ENCODE peak calls at places on chromosomes 11 and 22, in nine cellular contexts. Z is body of pancreas, G is sigmoid colon, F is HAP-1, I is left ventricle myocardium inferior, A is mesendoderm, P is upper lobe of right lung, Y is spleen, Q is psoas muscle. J is an unnamed sample. For H3K4me1, the result is how much of the 10 kb centered on the place peaks cover.

GRCh38 chr11:123190504-123190903 is 4.5 kb downstream of the CLMP start:
- DNase-seq in Z (no peak), G (no peak), F (no peak), I (no peak), A (no peak), P (no peak), Y (no peak), Q (no peak), J (no peak)

GRCh38 chr11:33015621-33016551 is at the start of gene DEPDC7:
- DNase-seq in Z (peak), G (peak), F (peak), I (peak), A (peak), P (peak), Y (peak), Q (peak), J (peak)

GRCh38 chr22:50699754-50700386 is 27.2 kb downstream of the SHANK3 start:
- DNase-seq in Z (no peak), G (peak), F (no peak), I (peak), A (peak), P (peak), Y (peak), Q (peak), J (no peak)

GRCh38 chr22:32318361-32318760 is 39.3 kb upstream of the RFPL3 start:
- DNase-seq in Z (no peak), G (no peak), F (no peak), I (no peak), A (no peak), P (no peak), Y (no peak), Q (no peak), J (no peak)

GRCh38 chr11:8098879-8099278 is 17.9 kb downstream of the TUB start:
- DNase-seq in Z (no peak), G (peak), F (no peak), I (no peak), A (no peak), P (no peak), Y (peak), Q (peak), J (no peak)

GRCh38 chr11:96122601-96123044 is 198.7 kb upstream of the MTMR2 start:
- DNase-seq in Z (no peak), G (no peak), F (no peak), I (no peak), A (no peak), P (no peak), Y (no peak), Q (no peak), J (no peak)

GRCh38 chr11:11916981-11917399 is 75.2 kb downstream of the USP47 start:
- DNase-seq in Z (no peak), G (no peak), F (no peak), I (no peak), A (peak), P (no peak), Y (no peak), Q (peak), J (no peak)

GRCh38 chr22:45402466-45402865 is 10.9 kb downstream of the SMC1B start:
- DNase-seq in Z (no peak), G (no peak), F (no peak), I (no peak), A (no peak), P (no peak), Y (no peak), Q (no peak), J (no peak)

GRCh38 chr22:50532353-50532700 is 2.5 kb upstream of the TYMP start:
- DNase-seq in Z (no peak), G (no peak), F (peak), I (no peak), A (no peak), P (peak), Y (no peak), Q (no peak), J (no peak)

GRCh38 chr22:46275455-46276129 is 7.8 kb downstream of the TTC38 start:
- DNase-seq in Z (no peak), G (no peak), F (no peak), I (no peak), A (no peak), P (no peak), Y (no peak), Q (peak), J (no peak)

GRCh38 chr11:27857014-27857413 is 156.8 kb upstream of the BDNF start:
- DNase-seq in Z (peak), G (no peak), F (no peak), I (no peak), A (no peak), P (no peak), Y (no peak), Q (no peak), J (no peak)

GRCh38 chr11:78277314-78277994 is 88.7 kb downstream of the USP35 start:
- DNase-seq in Z (peak), G (no peak), F (peak), I (no peak), A (no peak), P (peak), Y (no peak), Q (no peak), J (no peak)

GRCh38 chr11:23723861-23724260 is 773.0 kb upstream of the LUZP2 start:
- DNase-seq in Z (no peak), G (no peak), F (no peak), I (no peak), A (no peak), P (no peak), Y (no peak), Q (no peak), J (no peak)

GRCh38 chr11:9906043-9906791 is 242.3 kb downstream of the SWAP70 start:
- DNase-seq in Z (no peak), G (no peak), F (peak), I (no peak), A (peak), P (no peak), Y (no peak), Q (no peak), J (peak)

GRCh38 chr11:31397239-31397834 is 27.7 kb downstream of the DNAJC24 start:
- DNase-seq in Z (no peak), G (no peak), F (no peak), I (no peak), A (peak), P (no peak), Y (no peak), Q (no peak), J (peak)

GRCh38 chr11:6251120-6251733 is 8.4 kb upstream of the CCKBR start:
- DNase-seq in Z (peak), G (peak), F (peak), I (peak), A (peak), P (peak), Y (peak), Q (peak), J (peak)

GRCh38 chr11:122714021-122714420 is 58.5 kb downstream of the UBASH3B start:
- DNase-seq in Z (no peak), G (no peak), F (no peak), I (no peak), A (no peak), P (no peak), Y (no peak), Q (no peak), J (no peak)

GRCh38 chr22:47053865-47054185 is 291.4 kb downstream of the TBC1D22A start:
- DNase-seq in Z (no peak), G (no peak), F (no peak), I (no peak), A (no peak), P (no peak), Y (peak), Q (no peak), J (no peak)

GRCh38 chr11:25910090-25910489 is 421.8 kb upstream of the ANO3 start:
- DNase-seq in Z (no peak), G (no peak), F (no peak), I (no peak), A (no peak), P (no peak), Y (no peak), Q (no peak), J (no peak)

GRCh38 chr22:47435204-47435487 is 672.7 kb downstream of the TBC1D22A start:
- DNase-seq in Z (no peak), G (no peak), F (no peak), I (no peak), A (no peak), P (no peak), Y (no peak), Q (no peak), J (no peak)

GRCh38 chr11:33179431-33179830 is 18.2 kb upstream of the CSTF3 start:
- DNase-seq in Z (no peak), G (no peak), F (no peak), I (no peak), A (no peak), P (no peak), Y (no peak), Q (no peak), J (no peak)

GRCh38 chr11:33687733-33688479 is 12.7 kb downstream of the C11orf91 start:
- DNase-seq in Z (peak), G (no peak), F (peak), I (no peak), A (peak), P (no peak), Y (no peak), Q (no peak), J (peak)

GRCh38 chr11:116984589-116984988 is 113.6 kb downstream of the SIK3 start:
- DNase-seq in Z (no peak), G (no peak), F (no peak), I (no peak), A (no peak), P (no peak), Y (no peak), Q (no peak), J (no peak)

GRCh38 chr11:96230686-96231085 is 112.3 kb downstream of the MAML2 start:
- DNase-seq in Z (no peak), G (no peak), F (no peak), I (no peak), A (no peak), P (no peak), Y (no peak), Q (no peak), J (no peak)

GRCh38 chr11:66317766-66318575 is 1.1 kb upstream of the CD248 start:
- DNase-seq in Z (peak), G (peak), F (no peak), I (peak), A (peak), P (peak), Y (peak), Q (peak), J (peak)

GRCh38 chr22:24333301-24333700 is 62.7 kb downstream of the SPECC1L start:
- DNase-seq in Z (no peak), G (no peak), F (no peak), I (no peak), A (no peak), P (no peak), Y (no peak), Q (no peak), J (peak)

GRCh38 chr11:111598546-111598945 is 3.7 kb upstream of the SIK2 start:
- DNase-seq in Z (peak), G (peak), F (no peak), I (no peak), A (no peak), P (no peak), Y (no peak), Q (no peak), J (no peak)

GRCh38 chr11:12502950-12503579 is 125.7 kb downstream of the PARVA start:
- DNase-seq in Z (no peak), G (no peak), F (no peak), I (no peak), A (peak), P (no peak), Y (no peak), Q (no peak), J (no peak)

GRCh38 chr11:128506384-128506783 is 81.0 kb downstream of the ETS1 start:
- DNase-seq in Z (no peak), G (no peak), F (no peak), I (no peak), A (no peak), P (no peak), Y (no peak), Q (no peak), J (no peak)

GRCh38 chr11:72232260-72233055 is 7.9 kb downstream of the INPPL1 start:
- DNase-seq in Z (no peak), G (peak), F (no peak), I (no peak), A (no peak), P (peak), Y (peak), Q (no peak), J (no peak)

GRCh38 chr11:124070906-124071621 is 29.9 kb upstream of the OR10G7 start:
- DNase-seq in Z (peak), G (peak), F (peak), I (peak), A (peak), P (peak), Y (peak), Q (peak), J (peak)

GRCh38 chr11:65811764-65812475 is 21.8 kb upstream of the SNX32 start:
- DNase-seq in Z (no peak), G (no peak), F (no peak), I (no peak), A (no peak), P (peak), Y (no peak), Q (no peak), J (no peak)

GRCh38 chr22:39317756-39318506 is 1.5 kb downstream of the RPL3 start:
- DNase-seq in Z (no peak), G (no peak), F (peak), I (no peak), A (no peak), P (no peak), Y (no peak), Q (no peak), J (no peak)

GRCh38 chr11:45209904-45210699 is 63.7 kb downstream of the PRDM11 start:
- DNase-seq in Z (peak), G (peak), F (no peak), I (peak), A (peak), P (peak), Y (no peak), Q (peak), J (no peak)

GRCh38 chr22:47793304-47794101 is 1031.1 kb downstream of the TBC1D22A start:
- DNase-seq in Z (no peak), G (no peak), F (no peak), I (no peak), A (no peak), P (no peak), Y (peak), Q (no peak), J (no peak)

GRCh38 chr11:497565-498296 is 9.3 kb downstream of the RNH1 start:
- DNase-seq in Z (no peak), G (no peak), F (no peak), I (peak), A (no peak), P (peak), Y (no peak), Q (peak), J (no peak)

GRCh38 chr22:22210375-22210774 is 34.2 kb upstream of the VPREB1 start:
- DNase-seq in Z (no peak), G (no peak), F (no peak), I (no peak), A (no peak), P (no peak), Y (no peak), Q (no peak), J (no peak)

GRCh38 chr11:65947133-65947532 is 1.9 kb downstream of the TSGA10IP start:
- DNase-seq in Z (no peak), G (no peak), F (no peak), I (no peak), A (no peak), P (no peak), Y (no peak), Q (no peak), J (peak)

GRCh38 chr11:35295751-35296150 is 123.6 kb downstream of the SLC1A2 start:
- DNase-seq in Z (peak), G (no peak), F (no peak), I (no peak), A (peak), P (no peak), Y (no peak), Q (no peak), J (no peak)

GRCh38 chr22:41908409-41909289 is 6.2 kb downstream of the SHISA8 start:
- DNase-seq in Z (no peak), G (no peak), F (no peak), I (no peak), A (no peak), P (no peak), Y (no peak), Q (no peak), J (no peak)
- H3K4me1 ChIP-seq in Z (under half), G (under half), F (under half), I (under half), A (under half), P (under half), Y (under half), Q (under half), J (under half)

GRCh38 chr11:85464283-85464682 is 162.9 kb downstream of the DLG2 start:
- DNase-seq in Z (no peak), G (no peak), F (no peak), I (no peak), A (peak), P (no peak), Y (no peak), Q (no peak), J (no peak)

GRCh38 chr11:85459304-85459703 is 167.8 kb downstream of the DLG2 start:
- DNase-seq in Z (no peak), G (no peak), F (no peak), I (no peak), A (no peak), P (no peak), Y (peak), Q (no peak), J (no peak)
- H3K4me3 ChIP-seq in Z (no peak), G (no peak), F (no peak), I (no peak), A (no peak), P (no peak), Y (no peak), Q (no peak), J (no peak)

GRCh38 chr22:23268139-23268712 is 87.9 kb downstream of the BCR start:
- DNase-seq in Z (no peak), G (no peak), F (no peak), I (no peak), A (peak), P (no peak), Y (no peak), Q (no peak), J (no peak)
- H3K4me1 ChIP-seq in Z (under half), G (under half), F (under half), I (under half), A (under half), P (under half), Y (under half), Q (under half), J (under half)

DNA sequence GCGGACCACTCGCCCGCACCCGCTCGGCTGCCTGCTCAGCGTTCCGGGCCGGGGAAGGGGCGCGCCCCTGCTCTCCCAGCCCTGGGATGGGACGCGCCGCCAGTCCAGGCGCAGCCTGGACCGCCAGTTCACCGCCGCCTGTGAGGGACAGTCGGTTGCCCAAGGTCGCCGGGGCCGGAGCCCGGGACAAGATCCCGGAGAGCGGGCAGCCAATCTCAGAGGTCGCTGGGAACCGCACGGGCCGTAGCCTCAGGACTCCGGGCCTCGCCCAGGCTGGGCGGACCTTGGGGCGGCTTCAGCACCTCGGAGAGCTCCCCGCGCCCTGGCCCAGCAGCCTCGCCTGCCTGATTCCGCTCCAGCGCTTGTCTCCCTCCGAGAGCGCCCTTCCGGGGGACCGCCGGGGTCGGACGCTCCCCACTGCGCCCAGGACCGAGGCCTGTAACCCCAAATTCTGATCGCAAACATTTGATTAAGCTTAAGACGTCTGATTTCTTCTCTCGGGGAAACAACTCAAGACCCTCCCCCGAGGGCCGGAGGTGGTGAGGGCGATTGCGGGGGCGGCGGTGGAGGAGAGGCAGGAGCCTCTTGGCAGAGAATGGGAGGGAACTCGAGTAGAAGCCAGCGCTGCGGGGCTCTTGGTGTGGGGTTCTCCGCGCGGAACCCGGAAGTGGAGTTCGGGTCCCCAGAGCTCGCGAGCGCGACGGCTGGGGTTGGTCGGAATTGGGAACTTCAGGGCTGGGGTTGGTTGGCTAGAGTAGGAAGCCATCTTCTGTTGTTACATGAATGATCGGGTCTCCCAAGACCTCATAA is 1.1 kb upstream of the CHRM4 start:
- DNase-seq in Z (peak), G (peak), F (peak), I (peak), A (peak), P (peak), Y (peak), Q (peak), J (peak)
- H3K4me3 ChIP-seq in Z (no peak), G (peak), F (peak), I (peak), A (no peak), P (peak), Y (peak), Q (peak), J (peak)

DNA sequence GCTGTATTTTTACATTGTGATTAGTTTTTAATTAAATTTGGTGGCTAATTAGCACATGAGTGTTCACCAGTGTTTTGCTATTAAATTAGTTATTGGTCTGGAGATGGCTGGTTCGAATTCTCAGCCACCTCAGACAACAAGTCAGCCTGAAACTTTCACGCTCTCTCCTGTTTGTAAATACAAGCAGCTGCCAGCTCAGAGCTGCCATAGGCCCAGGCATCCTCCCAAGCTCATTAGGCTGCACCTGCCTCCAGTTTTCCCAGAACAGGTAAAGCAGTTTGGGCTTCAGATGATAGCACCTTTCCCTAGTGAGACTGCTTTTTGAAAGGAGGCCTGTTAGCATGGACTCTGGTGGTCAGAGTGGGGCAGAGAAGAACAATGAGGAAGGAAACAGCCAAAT is 156.8 kb downstream of the NAV2 start:
- DNase-seq in Z (no peak), G (no peak), F (no peak), I (no peak), A (no peak), P (no peak), Y (no peak), Q (no peak), J (no peak)
- H3K4me1 ChIP-seq in Z (under half), G (half or more), F (under half), I (half or more), A (under half), P (under half), Y (under half), Q (under half), J (under half)

DNA sequence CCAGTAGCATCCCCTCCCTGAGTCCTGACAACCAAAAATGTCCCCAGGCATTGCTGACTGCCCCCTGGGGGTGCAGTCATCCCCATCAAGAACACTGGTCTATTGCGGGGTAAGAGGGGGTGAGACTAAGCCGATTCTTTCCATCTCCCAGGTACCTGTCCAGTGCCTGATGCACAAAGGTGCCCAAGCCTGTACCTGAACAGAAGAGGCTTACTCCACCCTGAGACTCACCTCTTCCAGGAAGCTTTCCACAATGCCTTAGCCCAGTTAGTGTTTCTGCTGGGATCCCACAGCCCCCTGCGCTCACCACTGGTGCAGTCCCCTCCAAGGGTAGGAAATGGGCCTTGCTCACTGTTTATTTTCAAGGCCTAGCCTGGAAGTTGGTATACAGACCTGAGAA is 22.9 kb downstream of the TPST2 start:
- DNase-seq in Z (no peak), G (no peak), F (no peak), I (no peak), A (no peak), P (no peak), Y (no peak), Q (no peak), J (no peak)
- H3K4me3 ChIP-seq in Z (no peak), G (no peak), F (no peak), I (no peak), A (no peak), P (no peak), Y (no peak), Q (no peak), J (no peak)

J was measured in SJSA1.